ENCODE peak calls at places on chromosomes 4 and X, in five cellular contexts. S, R, K, Y and M are unnamed samples.

GRCh38 chrX:110142096-110142495 is 139.2 kb downstream of the TMEM164 start:
- DNase-seq in Y (no peak), R (no peak), S (no peak), K (no peak), M (peak; percentile 55)

GRCh38 chr4:25703731-25704388 is 48.2 kb downstream of the SLC34A2 start:
- DNase-seq in K (peak; percentile 27), S (no peak), R (no peak), Y (no peak), M (no peak)

GRCh38 chr4:37976513-37976912 is 16.3 kb downstream of the PTTG2 start:
- DNase-seq in R (no peak), Y (no peak), K (peak; percentile 6), S (no peak), M (no peak)

GRCh38 chr4:186839122-186840037 is 115.7 kb upstream of the FAT1 start:
- DNase-seq in K (peak; percentile 86), R (peak; percentile 30), S (peak; percentile 8), Y (no peak), M (peak; percentile 67)

GRCh38 chr4:138521809-138522208 is 279.7 kb upstream of the SLC7A11 start:
- DNase-seq in K (no peak), R (no peak), Y (no peak), S (no peak), M (no peak)

GRCh38 chrX:70398899-70399298 is 24.2 kb upstream of the GDPD2 start:
- DNase-seq in Y (no peak), K (peak; percentile 23), R (no peak), S (no peak), M (no peak)

GRCh38 chr4:15938640-15939039 is at the start of gene FGFBP1:
- DNase-seq in Y (no peak), S (no peak), K (no peak), R (no peak), M (no peak)

GRCh38 chrX:12426420-12426819 is 288.1 kb downstream of the FRMPD4 start:
- DNase-seq in R (no peak), S (no peak), K (no peak), Y (no peak), M (no peak)

GRCh38 chrX:101729986-101730385 is 70.3 kb upstream of the ARMCX2 start:
- DNase-seq in R (no peak), S (no peak), Y (no peak), K (no peak), M (no peak)

GRCh38 chr4:15677507-15677988 is 4.1 kb upstream of the FAM200B start:
- DNase-seq in S (no peak), K (peak; percentile 74), R (no peak), Y (no peak), M (no peak)

GRCh38 chr4:70269674-70270073 is 27.3 kb downstream of the CSN3 start:
- DNase-seq in R (peak; percentile 6), K (no peak), S (no peak), Y (no peak), M (no peak)

GRCh38 chr4:55868691-55869090 is 15.2 kb downstream of the EXOC1 start:
- DNase-seq in K (peak; percentile 43), R (no peak), S (no peak), Y (no peak), M (no peak)

GRCh38 chr4:108483650-108484049 is 136.7 kb upstream of the RPL34 start:
- DNase-seq in S (no peak), K (no peak), Y (no peak), R (no peak), M (no peak)
- H3K4me3 ChIP-seq in S (no peak overlapping the region), K (no peak overlapping the region), Y (no peak overlapping the region), R (no peak overlapping the region), M (no peak overlapping the region)

GRCh38 chr4:11704136-11704535 is 275.4 kb upstream of the HS3ST1 start:
- DNase-seq in S (no peak), R (no peak), K (peak; percentile 48), Y (no peak), M (no peak)
- H3K4me3 ChIP-seq in S (no peak overlapping the region), R (no peak overlapping the region), K (no peak overlapping the region), Y (no peak overlapping the region), M (no peak overlapping the region)

GRCh38 chr4:127917151-127917550 is 36.5 kb downstream of the PLK4 start:
- DNase-seq in R (no peak), K (no peak), Y (no peak), S (no peak), M (no peak)
- H3K4me3 ChIP-seq in R (no peak overlapping the region), K (no peak overlapping the region), Y (no peak overlapping the region), S (no peak overlapping the region), M (no peak overlapping the region)

GRCh38 chrX:49187526-49187925 is 1.4 kb upstream of the PRICKLE3 start:
- DNase-seq in R (no peak), K (no peak), Y (no peak), S (no peak), M (no peak)
- H3K4me3 ChIP-seq in R (no peak overlapping the region), K (no peak overlapping the region), Y (no peak overlapping the region), S (no peak overlapping the region), M (no peak overlapping the region)

GRCh38 chrX:132415012-132415411 is 73.8 kb downstream of the MBNL3 start:
- DNase-seq in K (no peak), R (no peak), Y (no peak), S (no peak), M (no peak)

GRCh38 chrX:132413459-132413858 is 75.4 kb downstream of the MBNL3 start:
- DNase-seq in Y (no peak), K (no peak), S (no peak), R (no peak), M (no peak)

GRCh38 chrX:132412208-132412607 is 76.6 kb downstream of the MBNL3 start:
- DNase-seq in K (peak; percentile 2), R (no peak), S (no peak), Y (no peak), M (no peak)

GRCh38 chrX:132411310-132411977 is 77.4 kb downstream of the MBNL3 start:
- DNase-seq in K (no peak), S (no peak), R (no peak), Y (no peak), M (no peak)

DNA sequence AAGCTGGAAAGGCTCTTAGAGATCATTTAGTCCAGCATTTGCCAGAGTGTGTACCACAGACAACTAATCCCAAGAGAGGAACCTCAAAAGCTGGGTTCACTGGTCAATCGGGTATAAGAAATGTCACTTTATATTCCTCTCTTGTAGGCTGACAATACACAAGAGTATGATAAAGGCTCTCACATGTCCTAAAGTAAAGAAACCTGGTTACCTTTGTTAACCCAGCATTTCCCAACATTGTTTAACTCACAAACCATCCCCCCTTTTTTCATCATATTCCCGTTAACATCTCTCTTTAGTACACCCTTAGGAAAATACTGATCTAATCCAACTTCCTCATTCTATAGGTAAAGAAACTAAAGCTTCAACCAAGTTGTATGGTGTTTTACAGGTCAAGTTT is 74.4 kb downstream of the MBNL3 start:
- DNase-seq in S (no peak), R (no peak), Y (no peak), K (no peak), M (no peak)
- H3K4me3 ChIP-seq in S (no peak overlapping the region), R (no peak overlapping the region), Y (no peak overlapping the region), K (no peak overlapping the region), M (no peak overlapping the region)

DNA sequence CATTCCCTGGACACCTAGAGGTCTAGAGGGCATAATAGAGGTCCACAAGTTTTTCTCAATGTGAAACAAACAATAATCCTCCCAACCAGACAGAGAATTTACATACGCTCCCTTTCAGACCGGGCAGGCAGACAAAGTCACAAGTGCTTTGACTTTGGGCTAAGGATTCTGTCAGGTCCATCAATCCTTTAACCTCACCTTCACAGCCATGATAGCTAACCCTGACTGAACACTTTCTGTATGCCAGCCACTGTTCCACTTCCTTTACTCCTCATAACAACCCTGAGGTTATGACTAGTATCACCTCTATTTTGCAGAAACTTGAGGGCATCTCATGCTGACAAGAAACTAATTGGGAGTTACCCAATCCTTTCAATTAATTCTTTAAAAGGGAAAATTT is 118.8 kb upstream of the AFF2 start:
- DNase-seq in R (peak; percentile 19), Y (no peak), S (no peak), K (no peak), M (no peak)
- H3K4me3 ChIP-seq in R (peak overlapping the region; percentile 34), Y (no peak overlapping the region), S (no peak overlapping the region), K (no peak overlapping the region), M (no peak overlapping the region)

GRCh38 chr4:7652006-7652405 is 217.3 kb upstream of the PSAPL1 start:
- DNase-seq in K (no peak), S (no peak), Y (no peak), R (no peak), M (no peak)

GRCh38 chr4:7651461-7651921 is 216.8 kb upstream of the PSAPL1 start:
- DNase-seq in S (peak; percentile 31), Y (no peak), R (no peak), K (peak; percentile 51), M (no peak)

GRCh38 chr4:7652906-7653305 is 218.2 kb upstream of the PSAPL1 start:
- DNase-seq in R (no peak), S (no peak), K (no peak), Y (no peak), M (no peak)

GRCh38 chr4:7653510-7654414 is 219.0 kb upstream of the PSAPL1 start:
- DNase-seq in Y (no peak), R (no peak), K (peak; percentile 44), S (no peak), M (no peak)

DNA sequence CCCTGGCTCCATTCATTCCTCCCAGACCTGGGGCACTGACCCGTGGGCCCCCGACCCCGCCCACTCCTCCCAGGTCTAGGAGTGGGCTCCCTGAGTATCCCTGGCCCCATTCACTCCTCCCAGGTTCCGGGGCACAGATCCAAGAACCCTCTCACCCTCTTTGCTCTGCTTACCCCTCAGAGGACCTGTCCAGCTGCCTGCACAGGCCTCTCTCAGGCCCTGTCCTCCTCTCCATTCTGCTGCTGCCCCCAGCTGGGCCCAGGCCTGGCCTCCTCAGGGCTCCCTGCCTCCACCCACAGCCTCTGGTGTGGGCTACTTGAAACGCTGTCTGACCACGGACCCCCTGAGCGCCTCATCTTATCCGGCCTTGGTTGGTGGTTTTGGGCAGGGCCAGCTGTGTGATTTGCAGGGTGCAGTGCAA is 217.7 kb upstream of the PSAPL1 start:
- DNase-seq in Y (no peak), R (no peak), S (no peak), K (peak; percentile 64), M (no peak)
- H3K4me3 ChIP-seq in Y (no peak overlapping the region), R (no peak overlapping the region), S (no peak overlapping the region), K (no peak overlapping the region), M (no peak overlapping the region)

GRCh38 chr4:99649208-99649607 is 8.4 kb downstream of the C4orf54 start:
- DNase-seq in K (no peak), R (no peak), S (no peak), Y (no peak), M (no peak)

GRCh38 chr4:99652596-99653436 is 4.8 kb downstream of the C4orf54 start:
- DNase-seq in K (no peak), S (no peak), Y (no peak), R (no peak), M (no peak)

GRCh38 chr4:99649778-99650177 is 7.8 kb downstream of the C4orf54 start:
- DNase-seq in Y (no peak), S (no peak), R (no peak), K (no peak), M (no peak)

GRCh38 chr4:99651811-99652545 is 5.7 kb downstream of the C4orf54 start:
- DNase-seq in K (no peak), R (no peak), Y (peak; percentile 57), S (no peak), M (no peak)

GRCh38 chr4:99651370-99651769 is 6.3 kb downstream of the C4orf54 start:
- DNase-seq in S (no peak), R (no peak), K (no peak), Y (no peak), M (no peak)
- H3K4me3 ChIP-seq in S (no peak overlapping the region), R (no peak overlapping the region), K (no peak overlapping the region), Y (no peak overlapping the region), M (no peak overlapping the region)